ENCODE peak calls at places on chromosomes 4 and X, in four cellular contexts. E is fibroblast of mammary gland, K is HL-60, L is astrocyte of the spinal cord. V is an unnamed sample.
A peak's percentile ranks its signal among the peaks of the same experiment; 100 is the strongest.

GRCh38 chr4:69044247-69044646 is 52.0 kb upstream of the UGT2B7 start:
- DNase-seq in K (no peak), E (peak; percentile 22), L (no peak), V (peak; percentile 19)

GRCh38 chrX:153470411-153471363 is at the start of gene HAUS7:
- DNase-seq in K (peak; percentile 73), L (peak; percentile 93), E (peak; percentile 82), V (peak; percentile 95)

GRCh38 chr4:110850461-110851447 is 227.9 kb upstream of the PITX2 start:
- DNase-seq in L (no peak), E (no peak), K (no peak), V (no peak)

GRCh38 chr4:172035573-172035972 is 222.4 kb downstream of the GALNTL6 start:
- DNase-seq in K (no peak), L (no peak), E (no peak), V (no peak)

GRCh38 chr4:56410247-56410646 is 23.0 kb upstream of the AASDH start:
- DNase-seq in E (peak; percentile 99), L (peak; percentile 98), K (no peak), V (peak; percentile 98)

GRCh38 chrX:111052478-111052877 is 43.5 kb upstream of the PAK3 start:
- DNase-seq in K (no peak), E (no peak), L (peak; percentile 22), V (no peak)

GRCh38 chr4:77177196-77177595 is 20.2 kb downstream of the CCNG2 start:
- DNase-seq in K (no peak), E (no peak), L (peak; percentile 14), V (no peak)

GRCh38 chrX:31355206-31355955 is 283.5 kb upstream of the FTHL17 start:
- DNase-seq in L (no peak), E (no peak), K (no peak), V (peak; percentile 6)

GRCh38 chr4:94636004-94636403 is 121.8 kb upstream of the BMPR1B start:
- DNase-seq in L (no peak), E (peak; percentile 60), K (no peak), V (peak; percentile 29)

GRCh38 chrX:154396948-154397887 is 959 bp upstream of the RPL10 start:
- DNase-seq in K (peak; percentile 51), E (peak; percentile 64), L (peak; percentile 47), V (peak; percentile 65)

GRCh38 chrX:132584936-132585335 is 96.1 kb upstream of the MBNL3 start:
- DNase-seq in E (no peak), L (no peak), K (no peak), V (no peak)

GRCh38 chr4:83109480-83110221 is 4.9 kb downstream of the PLAC8 start:
- DNase-seq in L (peak; percentile 20), E (peak; percentile 14), K (no peak), V (no peak)

GRCh38 chrX:12949927-12950656 is 24.8 kb upstream of the TMSB4X start:
- DNase-seq in K (peak; percentile 88), L (peak; percentile 84), E (peak; percentile 94), V (peak; percentile 92)

GRCh38 chr4:127446309-127446708 is 186.4 kb upstream of the INTU start:
- DNase-seq in L (no peak), K (no peak), E (no peak), V (no peak)

GRCh38 chrX:67353651-67354370 is 190.0 kb upstream of the AR start:
- DNase-seq in E (peak; percentile 31), L (no peak), K (no peak), V (no peak)

GRCh38 chr4:54661686-54662085 is 3.9 kb downstream of the KIT start:
- DNase-seq in K (no peak), L (peak; percentile 88), E (peak; percentile 96), V (peak; percentile 55)

GRCh38 chr4:170088686-170089085 is 1.1 kb downstream of the AADAT start:
- DNase-seq in K (no peak), E (no peak), L (no peak), V (no peak)

GRCh38 chrX:6778547-6779231 is 243.8 kb upstream of the VCX3A start:
- DNase-seq in E (no peak), L (no peak), K (no peak), V (no peak)

GRCh38 chr4:107317596-107317995 is 281.5 kb upstream of the DKK2 start:
- DNase-seq in L (no peak), E (peak; percentile 7), K (no peak), V (no peak)

GRCh38 chr4:145102619-145103018 is 4.5 kb downstream of the ABCE1 start:
- DNase-seq in E (no peak), K (no peak), L (no peak), V (no peak)

GRCh38 chr4:128686032-128686465 is 123.5 kb upstream of the JADE1 start:
- DNase-seq in E (no peak), K (no peak), L (no peak), V (no peak)

GRCh38 chr4:53010320-53010719 is 148.2 kb downstream of the RASL11B start:
- DNase-seq in E (peak; percentile 75), L (peak; percentile 63), K (no peak), V (peak; percentile 87)

GRCh38 chr4:100146756-100147155 is 43.5 kb downstream of the DDIT4L start:
- DNase-seq in K (no peak), L (no peak), E (peak; percentile 20), V (peak; percentile 23)

GRCh38 chr4:17494258-17494657 is 17.6 kb downstream of the QDPR start:
- DNase-seq in K (peak; percentile 20), E (peak; percentile 96), L (peak; percentile 74), V (peak; percentile 67)

GRCh38 chr4:113945906-113946305 is 33.5 kb downstream of the ARSJ start:
- DNase-seq in E (peak; percentile 58), L (peak; percentile 79), K (no peak), V (no peak)

GRCh38 chrX:117538441-117539418 is 577.9 kb downstream of the KLHL13 start:
- DNase-seq in E (no peak), K (no peak), L (no peak), V (no peak)

GRCh38 chrX:790780-791360 is 160.3 kb downstream of the SHOX start:
- DNase-seq in E (no peak), K (no peak), L (no peak), V (no peak)

GRCh38 chr4:141099326-141099725 is 33.9 kb downstream of the RNF150 start:
- DNase-seq in K (no peak), L (peak; percentile 33), E (peak; percentile 5), V (peak; percentile 22)

GRCh38 chrX:88244066-88244465 is 503.0 kb upstream of the CPXCR1 start:
- DNase-seq in L (no peak), K (no peak), E (no peak), V (no peak)

GRCh38 chr4:74042681-74043080 is 4.2 kb upstream of the CXCL3 start:
- DNase-seq in L (no peak), K (no peak), E (no peak), V (no peak)

GRCh38 chrX:72003811-72004750 is 93.4 kb downstream of the NHSL2 start:
- DNase-seq in K (no peak), L (peak; percentile 56), E (peak; percentile 74), V (no peak)

GRCh38 chrX:26915064-26915463 is 548.1 kb downstream of the PPP4R3C start:
- DNase-seq in E (peak; percentile 10), K (no peak), L (no peak), V (no peak)

GRCh38 chrX:66728818-66729271 is 90.0 kb upstream of the EDA2R start:
- DNase-seq in K (peak; percentile 16), L (peak; percentile 68), E (peak; percentile 78), V (peak; percentile 61)

GRCh38 chr4:23822181-23822580 is 67.7 kb downstream of the PPARGC1A start:
- DNase-seq in K (no peak), L (no peak), E (peak; percentile 11), V (peak; percentile 9)

GRCh38 chrX:74535211-74535621 is 79.2 kb downstream of the RLIM start:
- DNase-seq in K (no peak), L (peak; percentile 67), E (peak; percentile 68), V (peak; percentile 76)

GRCh38 chrX:74535633-74536141 is 78.7 kb downstream of the RLIM start:
- DNase-seq in E (peak; percentile 55), K (no peak), L (peak; percentile 48), V (peak; percentile 51)

GRCh38 chrX:74534569-74535038 is 79.8 kb downstream of the RLIM start:
- DNase-seq in K (no peak), L (peak; percentile 35), E (peak; percentile 36), V (peak; percentile 47)

GRCh38 chrX:74537011-74537390 is 77.4 kb downstream of the RLIM start:
- DNase-seq in K (no peak), L (peak; percentile 40), E (peak; percentile 53), V (peak; percentile 59)

DNA sequence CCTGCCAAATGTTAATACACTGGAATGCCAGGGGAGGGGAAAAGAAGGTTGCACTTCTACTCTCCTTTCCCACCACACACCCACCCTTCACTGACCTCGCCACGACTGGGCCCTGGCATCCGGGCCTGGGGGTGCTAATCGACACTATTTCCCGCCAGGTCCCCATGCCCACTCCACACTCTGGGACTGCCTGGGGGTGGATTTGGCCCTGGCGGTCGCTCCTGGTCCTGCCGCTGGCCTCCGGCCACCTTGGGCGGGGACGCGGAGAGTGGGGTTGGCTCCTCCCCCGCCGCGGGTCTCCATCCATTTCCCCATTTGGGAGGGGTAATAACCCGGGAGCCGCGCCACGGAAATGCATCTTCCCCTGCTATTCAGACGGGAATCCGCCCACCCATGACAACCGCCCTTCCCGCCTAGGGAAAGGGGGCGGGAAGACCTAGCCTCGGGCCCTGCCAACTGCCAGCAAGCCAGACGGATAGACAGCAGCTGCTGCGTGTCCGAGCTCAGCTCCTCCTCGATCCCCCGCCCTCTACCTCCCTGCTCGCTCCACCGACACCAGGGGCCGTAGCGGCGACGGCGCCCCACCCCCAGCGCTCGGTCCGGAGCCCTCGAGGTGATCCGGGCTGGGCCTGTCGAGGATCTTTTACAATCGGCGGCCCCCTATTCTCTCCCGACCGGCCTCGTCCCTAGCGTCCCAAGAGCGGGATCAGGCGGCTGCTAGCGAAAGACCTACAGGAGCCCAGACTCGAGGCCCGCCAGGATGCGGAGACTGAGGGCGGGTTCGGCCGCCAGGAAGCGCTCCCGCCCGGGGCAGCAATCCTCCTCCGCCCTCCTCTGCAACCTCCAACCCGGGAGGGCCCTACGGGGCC is 78.0 kb downstream of the RLIM start:
- DNase-seq in E (peak; percentile 85), K (no peak), L (peak; percentile 89), V (peak; percentile 91)
- TF ChIP-seq CTCF in E (peak; percentile 31), K (no peak), L (peak; percentile 41), V (peak; percentile 46)

DNA sequence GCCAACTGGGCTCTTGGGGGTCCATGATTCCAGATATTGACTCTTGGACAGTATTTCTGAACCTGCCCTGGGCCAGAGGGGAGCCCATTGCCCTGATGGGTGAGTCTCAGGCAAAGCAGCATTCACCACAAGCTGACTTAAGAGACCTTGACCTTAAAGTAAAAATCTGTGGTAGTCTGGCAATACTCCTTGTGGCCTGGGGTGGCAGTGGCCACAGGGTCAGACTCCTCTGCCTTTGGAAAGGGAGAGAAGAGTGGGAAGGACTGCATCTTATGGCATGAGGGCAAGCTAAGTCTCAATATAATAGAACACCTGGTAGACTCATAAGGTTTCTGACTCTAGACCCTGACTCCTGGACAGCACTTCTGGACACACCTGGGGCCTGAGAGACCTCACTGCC is 340.3 kb upstream of the MAD2L1 start:
- DNase-seq in K (no peak), L (no peak), E (no peak), V (no peak)
- H3K4me3 ChIP-seq in K (no peak overlapping the region), L (no peak overlapping the region), E (no peak overlapping the region), V (no peak overlapping the region)

DNA sequence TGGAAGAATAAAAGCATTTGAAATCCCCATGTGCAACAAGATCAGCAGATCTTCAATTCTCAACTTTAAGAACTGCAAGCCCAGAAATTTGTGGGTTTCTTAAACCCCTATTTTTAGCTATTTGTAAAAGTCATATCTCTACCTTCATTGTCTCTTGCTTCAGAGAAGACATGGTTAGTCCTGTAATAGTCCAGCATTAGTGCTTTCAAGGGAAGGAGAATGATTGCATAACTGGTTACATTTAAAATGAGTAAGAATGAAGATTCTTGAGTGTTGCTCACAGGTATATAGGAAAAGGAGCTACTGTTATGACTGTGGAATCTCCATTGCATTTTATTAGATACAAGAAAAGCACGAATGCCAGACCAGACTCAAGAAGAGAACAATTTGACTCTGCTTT is 84.0 kb downstream of the CCSER1 start:
- DNase-seq in E (no peak), K (no peak), L (no peak), V (no peak)
- TF ChIP-seq CTCF in E (no peak), K (no peak), L (no peak), V (no peak)

GRCh38 chr4:15536552-15537499 is 67.1 kb downstream of the CC2D2A start:
- DNase-seq in K (no peak), E (no peak), L (no peak), V (no peak)
- H3K4me3 ChIP-seq in K (no peak overlapping the region), E (no peak overlapping the region), L (no peak overlapping the region), V (no peak overlapping the region)

V was measured in cardiac fibroblast.